ENCODE peak calls at places on chromosome 2, in nine cellular contexts. P, I, C, U, Y, W, M, T and A are unnamed samples.

GRCh38 chr2:176540995-176541394 is 271.8 kb downstream of the MTX2 start:
- DNase-seq in M (no peak), U (no peak), W (no peak), T (no peak), Y (no peak), P (no peak), C (no peak), I (no peak), A (no peak)

GRCh38 chr2:230347659-230348305 is 20.8 kb downstream of the SP140L start:
- DNase-seq in I (no peak), T (no peak), W (no peak), P (no peak), U (no peak), C (no peak), M (no peak), Y (no peak), A (no peak)

GRCh38 chr2:240444464-240444863 is 9.0 kb downstream of the GPC1 start:
- DNase-seq in W (no peak), U (no peak), I (no peak), P (no peak), M (no peak), Y (no peak), C (no peak), T (no peak), A (no peak)

GRCh38 chr2:102025016-102025491 is 33.3 kb downstream of the IL1R2 start:
- DNase-seq in C (no peak), Y (no peak), P (no peak), T (no peak), I (no peak), W (no peak), M (no peak), U (no peak), A (no peak)

GRCh38 chr2:38547791-38548190 is 54.9 kb downstream of the HNRNPLL start:
- DNase-seq in M (no peak), T (no peak), I (no peak), Y (no peak), U (no peak), P (no peak), C (no peak), W (no peak), A (no peak)

GRCh38 chr2:25936889-25937545 is 45.3 kb downstream of the KIF3C start:
- DNase-seq in T (no peak), W (no peak), I (no peak), C (no peak), Y (no peak), U (no peak), M (no peak), P (no peak), A (no peak)

GRCh38 chr2:3195865-3196504 is 181.6 kb downstream of the EIPR1 start:
- DNase-seq in T (no peak), Y (no peak), U (no peak), I (no peak), W (no peak), P (no peak), M (no peak), C (no peak), A (no peak)

GRCh38 chr2:68594041-68594440 is 49.3 kb upstream of the PROKR1 start:
- DNase-seq in Y (no peak), T (no peak), W (no peak), U (no peak), P (no peak), I (no peak), M (peak), C (no peak), A (no peak)

GRCh38 chr2:191195021-191195420 is 44.2 kb upstream of the STAT4 start:
- DNase-seq in W (no peak), P (no peak), I (no peak), C (no peak), U (no peak), T (no peak), M (no peak), Y (no peak), A (no peak)

GRCh38 chr2:28780496-28780895 is 28.9 kb downstream of the PPP1CB start:
- DNase-seq in T (no peak), P (no peak), Y (no peak), C (no peak), M (no peak), U (no peak), W (no peak), I (no peak), A (no peak)

GRCh38 chr2:119059940-119060339 is 98.6 kb downstream of the C1QL2 start:
- DNase-seq in C (no peak), I (no peak), U (no peak), M (no peak), W (no peak), Y (no peak), T (no peak), P (no peak), A (no peak)

GRCh38 chr2:106694960-106695470 is 191.0 kb downstream of the ST6GAL2 start:
- DNase-seq in U (no peak), P (no peak), I (no peak), T (no peak), Y (no peak), M (no peak), W (no peak), C (no peak), A (no peak)

GRCh38 chr2:240519396-240520142 is 38.2 kb downstream of the ANKMY1 start:
- DNase-seq in I (no peak), U (no peak), P (no peak), M (no peak), C (no peak), T (no peak), Y (no peak), W (no peak), A (no peak)

GRCh38 chr2:169910109-169910799 is 83.0 kb downstream of the UBR3 start:
- DNase-seq in U (no peak), T (no peak), P (no peak), I (no peak), C (no peak), M (no peak), Y (no peak), W (no peak), A (no peak)

GRCh38 chr2:25814681-25815080 is 63.6 kb downstream of the ASXL2 start:
- DNase-seq in I (no peak), T (no peak), Y (no peak), U (no peak), C (no peak), M (no peak), W (no peak), P (no peak), A (no peak)

GRCh38 chr2:16755377-16755776 is 89.7 kb upstream of the CYRIA start:
- DNase-seq in Y (no peak), I (no peak), U (no peak), T (peak), P (no peak), W (no peak), C (no peak), M (no peak), A (no peak)

GRCh38 chr2:120289221-120289906 is 36.7 kb downstream of the RALB start:
- DNase-seq in Y (no peak), W (no peak), U (no peak), M (no peak), P (no peak), I (no peak), C (no peak), T (no peak), A (no peak)

GRCh38 chr2:71889991-71890684 is 257.5 kb downstream of the CYP26B1 start:
- DNase-seq in T (peak), Y (no peak), W (no peak), U (no peak), M (peak), P (no peak), I (peak), C (no peak), A (no peak)

GRCh38 chr2:98483257-98483861 is 38.7 kb downstream of the INPP4A start:
- DNase-seq in Y (no peak), I (no peak), U (no peak), T (no peak), M (no peak), C (no peak), W (no peak), P (no peak), A (no peak)

GRCh38 chr2:240420206-240420899 is 15.1 kb upstream of the GPC1 start:
- DNase-seq in I (no peak), T (peak), Y (no peak), P (no peak), C (no peak), M (no peak), U (no peak), W (no peak), A (no peak)

GRCh38 chr2:216987176-216987809 is 127.4 kb upstream of the TNP1 start:
- DNase-seq in U (no peak), M (no peak), W (no peak), T (peak), Y (no peak), P (no peak), I (no peak), C (no peak), A (no peak)

GRCh38 chr2:65532937-65533336 is 100.5 kb upstream of the SPRED2 start:
- DNase-seq in C (no peak), T (no peak), U (no peak), M (no peak), I (no peak), Y (no peak), W (no peak), P (no peak), A (no peak)

GRCh38 chr2:10222-10875 is 36.0 kb downstream of the FAM110C start:
- DNase-seq in C (no peak), I (peak), U (no peak), W (no peak), M (no peak), P (no peak), T (peak), Y (peak), A (no peak)

GRCh38 chr2:176984987-176985386 is 227.6 kb upstream of the HNRNPA3 start:
- DNase-seq in C (no peak), T (no peak), W (no peak), P (no peak), Y (no peak), U (no peak), M (no peak), I (no peak), A (no peak)

GRCh38 chr2:135773917-135774316 is 32.3 kb downstream of the UBXN4 start:
- DNase-seq in P (no peak), W (no peak), I (no peak), T (no peak), Y (no peak), M (peak), U (no peak), C (no peak), A (no peak)

GRCh38 chr2:219368690-219369108 is 19.0 kb downstream of the DNPEP start:
- DNase-seq in T (no peak), Y (no peak), P (no peak), C (no peak), U (no peak), I (no peak), M (no peak), W (no peak), A (peak)

GRCh38 chr2:762646-763045 is 85.4 kb upstream of the TMEM18 start:
- DNase-seq in Y (no peak), T (no peak), I (no peak), W (no peak), U (no peak), C (no peak), M (no peak), P (no peak), A (no peak)

GRCh38 chr2:195925120-195925519 is 143.5 kb downstream of the DNAH7 start:
- DNase-seq in U (no peak), P (no peak), Y (no peak), I (no peak), C (no peak), W (no peak), M (no peak), T (no peak), A (no peak)

GRCh38 chr2:120526997-120527945 is 181.3 kb downstream of the INHBB start:
- DNase-seq in T (no peak), I (no peak), P (no peak), Y (no peak), M (no peak), U (no peak), C (no peak), W (no peak), A (no peak)

GRCh38 chr2:222358876-222359275 is 60.1 kb upstream of the PAX3 start:
- DNase-seq in U (no peak), C (no peak), M (no peak), W (no peak), I (no peak), P (no peak), T (peak), Y (no peak), A (no peak)

GRCh38 chr2:222239945-222240675 is 58.7 kb downstream of the PAX3 start:
- DNase-seq in C (no peak), Y (no peak), T (no peak), I (no peak), U (no peak), M (no peak), W (no peak), P (no peak), A (no peak)

GRCh38 chr2:239318091-239318725 is 82.6 kb downstream of the HDAC4 start:
- DNase-seq in I (no peak), M (no peak), U (no peak), P (no peak), T (no peak), W (no peak), Y (no peak), C (no peak), A (no peak)

GRCh38 chr2:37388074-37388473 is 43.6 kb downstream of the QPCT start:
- DNase-seq in Y (no peak), I (no peak), P (no peak), W (no peak), C (no peak), T (no peak), M (peak), U (no peak), A (no peak)

GRCh38 chr2:28506112-28506511 is 10.3 kb downstream of the PLB1 start:
- DNase-seq in I (no peak), P (no peak), W (no peak), M (no peak), T (no peak), Y (no peak), U (no peak), C (no peak), A (no peak)

GRCh38 chr2:3344897-3345296 is 32.7 kb downstream of the EIPR1 start:
- DNase-seq in I (no peak), Y (no peak), P (no peak), T (no peak), W (no peak), C (no peak), U (no peak), M (no peak), A (no peak)

GRCh38 chr2:12592296-12592695 is 124.4 kb upstream of the TRIB2 start:
- DNase-seq in W (no peak), Y (no peak), C (no peak), U (no peak), P (no peak), I (no peak), M (no peak), T (no peak), A (no peak)

GRCh38 chr2:25473758-25474335 is 132.1 kb upstream of the DNMT3A start:
- DNase-seq in U (no peak), I (no peak), C (no peak), M (no peak), W (no peak), T (no peak), P (no peak), Y (no peak), A (no peak)

GRCh38 chr2:112692914-112693313 is 27.9 kb upstream of the NT5DC4 start:
- DNase-seq in P (no peak), I (no peak), W (no peak), M (no peak), U (no peak), Y (no peak), C (no peak), T (no peak), A (no peak)